ENCODE peak calls at places on chromosomes 4 and X, in five cellular contexts. U is BJ, J is heart left ventricle, C is left lung, X is GM12878. T is an unnamed sample.

GRCh38 chrX:81261576-81261975 is 59.7 kb downstream of the SH3BGRL start:
- DNase-seq in J (no peak), C (no peak), X (no peak), U (no peak), T (no peak)

GRCh38 chrX:25156323-25156722 is 140.6 kb upstream of the ARX start:
- DNase-seq in J (no peak), U (peak; percentile 13), X (no peak), C (no peak), T (no peak)

GRCh38 chrX:76184276-76184675 is 11.4 kb downstream of the PBDC1 start:
- DNase-seq in X (no peak), J (no peak), C (no peak), U (no peak), T (no peak)

GRCh38 chr4:98939446-98939845 is 10.5 kb upstream of the EIF4E start:
- DNase-seq in C (no peak), X (no peak), J (no peak), U (no peak), T (no peak)

GRCh38 chr4:165520071-165520470 is 141.3 kb downstream of the CPE start:
- DNase-seq in U (no peak), X (no peak), C (no peak), J (no peak), T (no peak)

GRCh38 chr4:156475322-156475721 is 496.3 kb downstream of the PDGFC start:
- DNase-seq in J (no peak), C (no peak), U (no peak), X (no peak), T (peak; percentile 81)

GRCh38 chrX:42093756-42094155 is 170.4 kb upstream of the CASK start:
- DNase-seq in U (no peak), C (no peak), X (peak; percentile 43), J (no peak), T (no peak)

GRCh38 chr4:92825186-92825715 is 521.5 kb downstream of the GRID2 start:
- DNase-seq in J (no peak), C (no peak), X (no peak), U (no peak), T (no peak)

GRCh38 chr4:53380221-53380620 is 2.8 kb downstream of the FIP1L1 start:
- DNase-seq in X (no peak), U (no peak), C (no peak), J (no peak), T (no peak)

GRCh38 chrX:22314692-22315091 is 42.0 kb downstream of the CBLL2 start:
- DNase-seq in X (no peak), U (no peak), C (no peak), J (no peak), T (no peak)

GRCh38 chrX:48035891-48036290 is 29.1 kb downstream of the SPACA5 start:
- DNase-seq in C (no peak), U (no peak), X (no peak), J (no peak), T (no peak)

GRCh38 chr4:253936-254756 is 51.1 kb downstream of the ZNF732 start:
- DNase-seq in U (no peak), X (no peak), J (no peak), C (no peak), T (no peak)

GRCh38 chrX:154383359-154384283 is 4.5 kb downstream of the EMD start:
- DNase-seq in X (no peak), U (no peak), J (no peak), C (peak; percentile 24), T (no peak)

GRCh38 chrX:151902813-151903591 is 9.7 kb upstream of the MAGEA4 start:
- DNase-seq in X (no peak), J (peak; percentile 52), C (no peak), U (peak; percentile 74), T (peak; percentile 80)

GRCh38 chr4:100422911-100423310 is 94.9 kb downstream of the EMCN start:
- DNase-seq in X (no peak), J (no peak), C (no peak), U (no peak), T (no peak)

GRCh38 chr4:62644372-62644771 is 1444.2 kb downstream of the ADGRL3 start:
- DNase-seq in J (no peak), U (no peak), X (no peak), C (no peak), T (no peak)

GRCh38 chr4:7461171-7461570 is 26.4 kb upstream of the PSAPL1 start:
- DNase-seq in J (no peak), X (no peak), C (no peak), U (no peak), T (no peak)

GRCh38 chr4:7462509-7462971 is 27.8 kb upstream of the PSAPL1 start:
- DNase-seq in U (no peak), J (peak; percentile 62), C (no peak), X (no peak), T (peak; percentile 18)

GRCh38 chr4:7458477-7458876 is 23.7 kb upstream of the PSAPL1 start:
- DNase-seq in U (no peak), C (no peak), J (no peak), X (no peak), T (no peak)

GRCh38 chr4:7459471-7459870 is 24.7 kb upstream of the PSAPL1 start:
- DNase-seq in X (no peak), J (no peak), U (no peak), C (no peak), T (no peak)

DNA sequence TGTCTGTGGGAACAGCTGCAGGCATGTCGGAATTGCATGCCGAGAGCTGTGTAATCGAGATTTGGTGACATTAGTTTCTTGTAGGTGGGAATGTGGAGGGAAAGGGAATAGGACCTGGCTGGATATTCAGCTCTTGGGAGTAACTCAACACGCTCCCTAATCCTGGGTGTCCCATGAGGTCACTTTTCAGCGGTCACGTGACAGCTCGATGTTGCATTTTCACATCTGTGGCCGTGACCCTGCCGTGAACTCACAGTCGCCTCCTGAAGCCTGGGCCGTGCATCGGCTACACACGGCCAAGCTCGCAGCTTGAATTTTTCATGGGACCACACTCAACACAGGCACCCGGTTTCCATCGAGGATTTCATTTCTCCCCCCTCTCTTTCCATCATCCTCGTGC is 25.9 kb upstream of the PSAPL1 start:
- DNase-seq in X (no peak), J (peak; percentile 48), C (no peak), U (no peak), T (no peak)
- TF ChIP-seq CTCF in X (no peak), J (no peak), C (no peak), U (no peak), T (no peak)

GRCh38 chr4:13844740-13845139 is 217.2 kb upstream of the BOD1L1 start:
- DNase-seq in U (no peak), X (no peak), C (no peak), J (no peak), T (no peak)

GRCh38 chr4:13837228-13837627 is 209.7 kb upstream of the BOD1L1 start:
- DNase-seq in U (no peak), X (no peak), C (no peak), J (no peak), T (no peak)

DNA sequence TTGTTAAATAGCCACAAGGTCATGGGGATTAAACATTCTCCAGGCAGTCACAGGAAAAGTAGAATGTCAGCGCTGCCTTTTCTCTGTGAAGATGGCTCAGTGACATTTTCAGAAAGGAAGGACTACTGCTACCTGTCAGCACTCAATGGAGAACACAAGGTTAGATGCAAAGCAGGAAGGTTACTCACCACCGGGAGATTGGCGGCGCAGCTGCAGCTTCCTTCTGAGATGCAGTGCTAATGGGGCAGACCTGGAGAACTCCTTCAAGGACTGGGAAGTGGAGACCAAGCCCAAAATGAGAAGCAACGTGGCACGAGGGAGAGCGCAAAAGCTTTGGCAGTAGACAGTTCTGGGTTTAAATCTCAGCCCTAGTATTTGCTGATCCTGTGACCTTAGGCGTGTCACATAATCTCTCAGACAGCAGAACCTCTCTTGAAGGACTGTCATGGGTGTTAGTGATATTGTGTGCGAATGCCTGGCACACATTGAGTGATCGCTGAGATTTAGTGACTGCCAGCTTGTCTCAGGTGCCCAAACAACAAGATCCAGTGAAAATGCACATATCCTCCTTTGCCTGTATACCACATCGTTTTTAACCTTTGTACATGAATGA is 213.2 kb upstream of the BOD1L1 start:
- DNase-seq in J (peak; percentile 30), U (no peak), C (no peak), X (no peak), T (no peak)
- H3K4me3 ChIP-seq in J (peak overlapping the region; percentile 40), U (no peak overlapping the region), C (no peak overlapping the region), X (no peak overlapping the region), T (no peak overlapping the region)

GRCh38 chr4:121307441-121308327 is 73.1 kb downstream of the QRFPR start:
- DNase-seq in X (peak; percentile 51), C (no peak), J (no peak), U (peak; percentile 8), T (peak; percentile 74)
- TF ChIP-seq CTCF in X (peak; percentile 83), C (peak; percentile 59), J (peak; percentile 64), U (peak; percentile 80), T (peak; percentile 82)

GRCh38 chr4:109441858-109442480 is 8.4 kb downstream of the SEC24B start:
- DNase-seq in U (no peak), X (no peak), C (no peak), J (no peak), T (peak; percentile 11)

GRCh38 chr4:109436504-109436903 is 2.9 kb downstream of the SEC24B start:
- DNase-seq in X (no peak), J (no peak), C (no peak), U (no peak), T (no peak)

GRCh38 chr4:109444182-109444844 is 10.7 kb downstream of the SEC24B start:
- DNase-seq in C (no peak), X (no peak), J (no peak), U (no peak), T (no peak)

GRCh38 chr4:109435635-109436034 is 2.0 kb downstream of the SEC24B start:
- DNase-seq in C (no peak), X (no peak), J (no peak), U (no peak), T (no peak)

GRCh38 chr4:109440948-109441347 is 7.3 kb downstream of the SEC24B start:
- DNase-seq in U (no peak), C (no peak), J (no peak), X (no peak), T (peak; percentile 29)
- H3K4me3 ChIP-seq in U (no peak overlapping the region), C (no peak overlapping the region), J (no peak overlapping the region), X (no peak overlapping the region), T (no peak overlapping the region)

GRCh38 chrX:30141966-30142365 is 73.4 kb upstream of the MAGEB2 start:
- DNase-seq in J (no peak), U (no peak), X (no peak), C (no peak), T (no peak)
- TF ChIP-seq CTCF in J (no peak), U (peak; percentile 34), X (peak; percentile 54), C (no peak), T (no peak)

GRCh38 chrX:18871970-18872369 is 111.9 kb downstream of the PHKA2 start:
- DNase-seq in C (no peak), X (no peak), J (no peak), U (no peak), T (no peak)

GRCh38 chrX:18873836-18874235 is 110.1 kb downstream of the PHKA2 start:
- DNase-seq in U (no peak), J (no peak), C (no peak), X (no peak), T (no peak)

GRCh38 chrX:18871161-18871880 is 112.6 kb downstream of the PHKA2 start:
- DNase-seq in U (no peak), X (no peak), C (no peak), J (no peak), T (peak; percentile 34)

GRCh38 chrX:18873189-18873791 is 110.6 kb downstream of the PHKA2 start:
- DNase-seq in C (no peak), U (peak; percentile 15), J (peak; percentile 45), X (no peak), T (peak; percentile 48)

GRCh38 chrX:18872621-18873020 is 111.3 kb downstream of the PHKA2 start:
- DNase-seq in X (no peak), J (no peak), U (no peak), C (no peak), T (no peak)
- H3K4me3 ChIP-seq in X (no peak overlapping the region), J (no peak overlapping the region), U (no peak overlapping the region), C (no peak overlapping the region), T (no peak overlapping the region)